ENCODE peak calls at places on chromosomes 7 and 10, in eight cellular contexts. D, F, M, Q, K, Y, S and G are unnamed samples.
A peak's percentile ranks its signal among the peaks of the same experiment; 100 is the strongest.

GRCh38 chr10:71769279-71769823 is 4.0 kb downstream of the VSIR start:
- DNase-seq in D (no peak), F (no peak), M (no peak), Q (no peak), K (no peak), Y (no peak), S (no peak), G (no peak)

GRCh38 chr10:42952358-42952757 is 124.5 kb upstream of the RET start:
- DNase-seq in D (no peak), F (peak; percentile 17), M (no peak), Q (no peak), K (peak; percentile 39), Y (no peak), S (no peak), G (peak; percentile 82)

GRCh38 chr7:156148547-156148946 is 336.3 kb upstream of the SHH start:
- DNase-seq in D (no peak), F (no peak), M (no peak), Q (no peak), K (no peak), Y (no peak), S (no peak), G (no peak)

GRCh38 chr10:122197823-122198222 is 73.3 kb upstream of the BTBD16 start:
- DNase-seq in D (no peak), F (no peak), M (no peak), Q (no peak), K (no peak), Y (no peak), S (no peak), G (no peak)

GRCh38 chr7:20778063-20778721 is 8.5 kb downstream of the SP8 start:
- DNase-seq in D (no peak), F (no peak), M (no peak), Q (no peak), K (peak; percentile 75), Y (no peak), S (no peak), G (peak; percentile 61)

GRCh38 chr10:91779011-91779605 is 19.1 kb upstream of the TNKS2 start:
- DNase-seq in D (no peak), F (no peak), M (no peak), Q (no peak), K (no peak), Y (no peak), S (no peak), G (no peak)

GRCh38 chr10:45495438-45496152 is 121.6 kb downstream of the ALOX5 start:
- DNase-seq in D (no peak), F (no peak), M (no peak), Q (no peak), K (no peak), Y (no peak), S (no peak), G (no peak)

GRCh38 chr10:131444862-131445461 is 133.4 kb upstream of the TCERG1L start:
- DNase-seq in D (no peak), F (peak; percentile 54), M (no peak), Q (no peak), K (no peak), Y (no peak), S (no peak), G (no peak)

GRCh38 chr10:458466-458865 is 231.0 kb downstream of the DIP2C start:
- DNase-seq in D (no peak), F (no peak), M (no peak), Q (no peak), K (no peak), Y (no peak), S (no peak), G (no peak)

GRCh38 chr10:37947526-37947925 is 28.9 kb downstream of the ZNF25 start:
- DNase-seq in D (no peak), F (no peak), M (no peak), Q (no peak), K (no peak), Y (no peak), S (no peak), G (no peak)

GRCh38 chr10:63267414-63268138 is 134.4 kb downstream of the NRBF2 start:
- DNase-seq in D (no peak), F (no peak), M (peak; percentile 32), Q (no peak), K (peak; percentile 11), Y (no peak), S (peak; percentile 80), G (peak; percentile 16)

GRCh38 chr10:13831711-13832110 is 244.9 kb downstream of the PRPF18 start:
- DNase-seq in D (no peak), F (no peak), M (no peak), Q (no peak), K (no peak), Y (no peak), S (no peak), G (no peak)

GRCh38 chr10:77711683-77712049 is 74.1 kb upstream of the KCNMA1 start:
- DNase-seq in D (no peak), F (no peak), M (no peak), Q (no peak), K (no peak), Y (no peak), S (no peak), G (no peak)

GRCh38 chr10:16819026-16819425 is 1.8 kb upstream of the RSU1 start:
- DNase-seq in D (no peak), F (no peak), M (no peak), Q (no peak), K (no peak), Y (no peak), S (no peak), G (no peak)

GRCh38 chr7:38682602-38683001 is 51.4 kb upstream of the AMPH start:
- DNase-seq in D (no peak), F (no peak), M (no peak), Q (no peak), K (no peak), Y (no peak), S (no peak), G (no peak)

GRCh38 chr10:7818295-7819125 is at the start of gene TAF3:
- DNase-seq in D (peak; percentile 82), F (peak; percentile 93), M (peak; percentile 91), Q (peak; percentile 87), K (peak; percentile 95), Y (peak; percentile 82), S (peak; percentile 60), G (peak; percentile 91)

GRCh38 chr10:95560288-95561199 is 627 bp downstream of the SORBS1 start:
- DNase-seq in D (no peak), F (peak; percentile 43), M (peak; percentile 41), Q (peak; percentile 9), K (peak; percentile 51), Y (peak; percentile 1), S (no peak), G (peak; percentile 10)

GRCh38 chr10:22605168-22605567 is 109.2 kb downstream of the PIP4K2A start:
- DNase-seq in D (no peak), F (no peak), M (no peak), Q (no peak), K (no peak), Y (no peak), S (no peak), G (no peak)

GRCh38 chr7:22142593-22142992 is 196.9 kb upstream of the CDCA7L start:
- DNase-seq in D (no peak), F (no peak), M (no peak), Q (no peak), K (no peak), Y (no peak), S (no peak), G (no peak)

GRCh38 chr7:97004931-97005763 is at the start of gene DLX6:
- DNase-seq in D (no peak), F (peak; percentile 39), M (no peak), Q (no peak), K (peak; percentile 89), Y (no peak), S (no peak), G (peak; percentile 96)

GRCh38 chr10:116777006-116777405 is 34.6 kb upstream of the HSPA12A start:
- DNase-seq in D (no peak), F (no peak), M (no peak), Q (no peak), K (no peak), Y (no peak), S (no peak), G (no peak)